ENCODE peak calls at places on chromosome 20, in seven cellular contexts. L, S, O, K, I, E and T are unnamed samples.

GRCh38 chr20:40680560-40680959 is 8.5 kb downstream of the MAFB start:
- DNase-seq in I (no peak), L (no peak), K (no peak), S (no peak), O (no peak), E (no peak), T (no peak)

GRCh38 chr20:64188682-64189529 is 24.7 kb downstream of the MYT1 start:
- DNase-seq in S (no peak), E (no peak), I (peak; percentile 91), K (peak; percentile 69), O (no peak), L (no peak), T (peak; percentile 68)

GRCh38 chr20:1786496-1786895 is 108.7 kb upstream of the SIRPA start:
- DNase-seq in K (no peak), O (no peak), I (no peak), L (no peak), E (no peak), S (no peak), T (no peak)

GRCh38 chr20:3067139-3068009 is 4.0 kb upstream of the OXT start:
- DNase-seq in S (no peak), L (no peak), O (no peak), E (no peak), I (no peak), K (no peak), T (no peak)

GRCh38 chr20:16293590-16293989 is 279.7 kb downstream of the KIF16B start:
- DNase-seq in E (no peak), I (no peak), O (no peak), S (no peak), K (peak; percentile 74), L (no peak), T (no peak)

GRCh38 chr20:36645998-36646397 is at the start of gene SLA2:
- DNase-seq in E (no peak), I (no peak), L (no peak), K (no peak), S (no peak), O (peak; percentile 43), T (no peak)

GRCh38 chr20:61117725-61118124 is 134.3 kb upstream of the CDH4 start:
- DNase-seq in O (no peak), E (no peak), L (no peak), K (peak; percentile 80), I (no peak), S (no peak), T (peak; percentile 68)

GRCh38 chr20:57264908-57265648 is 1.4 kb downstream of the BMP7 start:
- DNase-seq in E (peak; percentile 67), S (no peak), O (no peak), K (no peak), I (no peak), L (no peak), T (no peak)

GRCh38 chr20:57638173-57638894 is 18.1 kb upstream of the ZBP1 start:
- DNase-seq in O (no peak), E (no peak), K (no peak), I (peak; percentile 22), S (no peak), L (no peak), T (no peak)

GRCh38 chr20:53190225-53190624 is 218.1 kb downstream of the TSHZ2 start:
- DNase-seq in L (no peak), S (no peak), O (no peak), K (no peak), E (no peak), I (no peak), T (no peak)

GRCh38 chr20:15245896-15246295 is 908.5 kb upstream of the FLRT3 start:
- DNase-seq in O (no peak), S (no peak), I (no peak), L (no peak), E (no peak), K (no peak), T (no peak)

GRCh38 chr20:56842086-56842485 is 213.0 kb downstream of the TFAP2C start:
- DNase-seq in L (no peak), I (no peak), O (no peak), S (no peak), E (no peak), K (no peak), T (no peak)

GRCh38 chr20:5000263-5001173 is 792 bp downstream of the SLC23A2 start:
- DNase-seq in I (no peak), S (peak; percentile 81), O (peak; percentile 26), E (peak; percentile 68), L (peak; percentile 71), K (peak; percentile 18), T (no peak)

GRCh38 chr20:1676650-1677049 is 19.1 kb upstream of the SIRPG start:
- DNase-seq in I (no peak), K (no peak), O (no peak), E (no peak), L (no peak), S (no peak), T (no peak)

GRCh38 chr20:5871720-5872410 is 78.5 kb downstream of the TRMT6 start:
- DNase-seq in O (no peak), L (no peak), E (no peak), K (no peak), S (no peak), I (no peak), T (no peak)

GRCh38 chr20:53681352-53682212 is 87.9 kb upstream of the ZNF217 start:
- DNase-seq in E (no peak), L (no peak), O (peak; percentile 41), S (no peak), K (no peak), I (no peak), T (no peak)

GRCh38 chr20:56626367-56627121 is 2.6 kb upstream of the TFAP2C start:
- DNase-seq in K (no peak), L (no peak), E (no peak), S (peak; percentile 63), O (no peak), I (no peak), T (no peak)

GRCh38 chr20:63497138-63497945 is 1.5 kb downstream of the EEF1A2 start:
- DNase-seq in S (peak; percentile 64), E (peak; percentile 78), O (no peak), K (no peak), L (peak; percentile 78), I (no peak), T (no peak)

GRCh38 chr20:5658897-5659296 is 91.3 kb upstream of the SHLD1 start:
- DNase-seq in I (peak; percentile 97), L (peak; percentile 79), S (peak; percentile 90), K (peak; percentile 91), O (peak; percentile 29), E (no peak), T (peak; percentile 97)

GRCh38 chr20:40284611-40285010 is 404.4 kb downstream of the MAFB start:
- DNase-seq in I (no peak), E (no peak), O (no peak), L (no peak), K (no peak), S (no peak), T (no peak)

GRCh38 chr20:62936996-62937352 is 973 bp upstream of the GID8 start:
- DNase-seq in I (peak; percentile 46), L (no peak), E (no peak), O (no peak), S (no peak), K (peak; percentile 83), T (peak; percentile 73)

GRCh38 chr20:51624157-51624731 is 81.7 kb upstream of the NFATC2 start:
- DNase-seq in K (peak; percentile 57), I (peak; percentile 70), E (no peak), L (peak; percentile 49), S (no peak), O (peak; percentile 60), T (peak; percentile 68)

GRCh38 chr20:6956574-6956973 is 189.1 kb downstream of the BMP2 start:
- DNase-seq in K (no peak), L (no peak), O (no peak), S (no peak), I (no peak), E (no peak), T (peak; percentile 39)

GRCh38 chr20:17542993-17543412 is 11.8 kb upstream of the BFSP1 start:
- DNase-seq in L (no peak), O (no peak), K (peak; percentile 83), I (peak; percentile 86), S (no peak), E (no peak), T (peak; percentile 77)

GRCh38 chr20:61912665-61913422 is 152.8 kb downstream of the TAF4 start:
- DNase-seq in K (no peak), E (peak; percentile 35), I (no peak), L (no peak), S (no peak), O (no peak), T (no peak)

GRCh38 chr20:53034899-53035298 is 62.7 kb downstream of the TSHZ2 start:
- DNase-seq in O (no peak), L (no peak), S (no peak), I (no peak), K (no peak), E (no peak), T (no peak)

GRCh38 chr20:37575884-37576283 is 48.2 kb upstream of the BLCAP start:
- DNase-seq in K (no peak), I (no peak), O (no peak), E (no peak), L (no peak), S (peak; percentile 11), T (no peak)

GRCh38 chr20:23264545-23264944 is 86.0 kb upstream of the NXT1 start:
- DNase-seq in O (no peak), E (no peak), K (no peak), L (no peak), S (no peak), I (no peak), T (no peak)
- H3K4me3 ChIP-seq in O (no peak overlapping the region), E (no peak overlapping the region), K (no peak overlapping the region), L (no peak overlapping the region), S (no peak overlapping the region), I (no peak overlapping the region), T (no peak overlapping the region)

GRCh38 chr20:8398289-8399051 is 266.4 kb downstream of the PLCB1 start:
- DNase-seq in L (no peak), I (no peak), E (no peak), O (no peak), K (no peak), S (no peak), T (no peak)
- TF ChIP-seq CTCF in L (no peak), I (no peak), E (no peak), O (no peak), K (no peak), S (no peak), T (peak; percentile 17)

DNA sequence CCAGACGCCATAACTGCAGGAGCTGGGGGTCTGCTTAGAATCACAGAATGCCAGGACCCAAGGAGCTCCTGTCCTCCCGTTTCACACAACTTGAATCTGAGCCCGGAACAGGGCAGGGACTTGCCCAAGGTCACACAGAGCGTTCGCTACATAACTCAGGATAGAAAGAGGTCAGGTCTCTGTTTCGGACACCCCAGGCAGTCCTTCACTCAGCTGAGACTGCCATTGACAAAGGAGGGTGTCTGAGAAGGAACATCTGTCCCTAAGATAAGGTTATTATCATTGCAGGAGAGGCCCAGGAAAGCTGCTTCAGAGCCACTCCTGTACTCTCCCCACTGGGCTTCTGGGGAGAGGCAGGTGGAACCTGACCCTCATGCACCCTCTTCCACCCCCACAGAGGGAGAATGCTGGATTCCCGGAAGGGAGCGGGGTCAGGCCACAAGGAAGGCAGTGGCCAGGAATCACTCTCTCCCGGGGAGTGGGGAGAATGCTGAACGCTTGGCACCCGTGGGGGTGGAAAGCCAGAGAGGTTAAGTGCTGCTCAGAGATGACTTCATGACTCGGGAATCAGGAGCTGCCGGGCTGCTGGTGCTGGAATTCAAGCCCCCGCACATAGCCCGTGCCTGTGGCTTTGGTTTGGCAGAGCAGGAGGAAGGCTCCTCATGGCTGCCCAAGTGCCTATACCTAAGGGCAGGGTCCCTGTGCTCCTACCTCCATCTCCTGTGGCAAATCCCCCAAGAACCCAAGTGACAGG is 10.7 kb downstream of the SDC4 start:
- DNase-seq in K (peak; percentile 94), I (peak; percentile 88), S (peak; percentile 83), E (peak; percentile 67), O (peak; percentile 56), L (peak; percentile 84), T (peak; percentile 91)
- H3K4me3 ChIP-seq in K (no peak overlapping the region), I (no peak overlapping the region), S (no peak overlapping the region), E (no peak overlapping the region), O (no peak overlapping the region), L (no peak overlapping the region), T (no peak overlapping the region)

GRCh38 chr20:59253779-59254319 is 46.6 kb upstream of the EDN3 start:
- DNase-seq in E (no peak), S (no peak), K (no peak), I (no peak), O (no peak), L (no peak), T (no peak)
- TF ChIP-seq CTCF in E (no peak), S (no peak), K (no peak), I (no peak), O (no peak), L (no peak), T (no peak)